ENCODE peak calls at places on chromosomes 13 and 19, in ten cellular contexts. One of them, this sample, is unnamed.

GRCh38 chr13:41995946-41996345 is 35.0 kb upstream of the VWA8 start:
- DNase-seq in tibial nerve: no peak
- DNase-seq in CD8-positive, alpha-beta T cell: no peak
- DNase-seq in Peyer's patch: no peak
- DNase-seq in heart right ventricle: no peak
- DNase-seq in HL-60: peak
- DNase-seq in kidney epithelial cell: peak
- DNase-seq in AG10803: no peak
- DNase-seq in upper lobe of right lung: peak
- DNase-seq in BJ: no peak
- DNase-seq in this sample: peak

GRCh38 chr13:31946091-31946770 is 85.3 kb upstream of the FRY start:
- DNase-seq in heart right ventricle: no peak
- DNase-seq in tibial nerve: no peak
- DNase-seq in Peyer's patch: no peak
- DNase-seq in HL-60: no peak
- DNase-seq in AG10803: peak
- DNase-seq in CD8-positive, alpha-beta T cell: no peak
- DNase-seq in upper lobe of right lung: no peak
- DNase-seq in BJ: peak
- DNase-seq in kidney epithelial cell: no peak
- DNase-seq in this sample: no peak

GRCh38 chr13:40445557-40445990 is 220.9 kb downstream of the FOXO1 start:
- DNase-seq in heart right ventricle: peak
- DNase-seq in HL-60: no peak
- DNase-seq in kidney epithelial cell: peak
- DNase-seq in AG10803: no peak
- DNase-seq in CD8-positive, alpha-beta T cell: no peak
- DNase-seq in BJ: no peak
- DNase-seq in upper lobe of right lung: peak
- DNase-seq in Peyer's patch: peak
- DNase-seq in tibial nerve: no peak
- DNase-seq in this sample: peak

GRCh38 chr13:105338044-105338443 is 1197.4 kb downstream of the EFNB2 start:
- DNase-seq in kidney epithelial cell: no peak
- DNase-seq in tibial nerve: no peak
- DNase-seq in AG10803: peak
- DNase-seq in CD8-positive, alpha-beta T cell: no peak
- DNase-seq in heart right ventricle: no peak
- DNase-seq in upper lobe of right lung: no peak
- DNase-seq in HL-60: no peak
- DNase-seq in Peyer's patch: no peak
- DNase-seq in BJ: no peak
- DNase-seq in this sample: no peak

GRCh38 chr19:56142087-56142787 is 1.1 kb downstream of the ZNF444 start:
- DNase-seq in heart right ventricle: no peak
- DNase-seq in Peyer's patch: peak
- DNase-seq in CD8-positive, alpha-beta T cell: no peak
- DNase-seq in kidney epithelial cell: no peak
- DNase-seq in BJ: no peak
- DNase-seq in HL-60: no peak
- DNase-seq in upper lobe of right lung: peak
- DNase-seq in tibial nerve: no peak
- DNase-seq in AG10803: no peak
- DNase-seq in this sample: no peak

GRCh38 chr19:41927810-41928192 is 448 bp downstream of the ERFL start:
- DNase-seq in kidney epithelial cell: no peak
- DNase-seq in heart right ventricle: no peak
- DNase-seq in upper lobe of right lung: no peak
- DNase-seq in HL-60: no peak
- DNase-seq in Peyer's patch: peak
- DNase-seq in BJ: no peak
- DNase-seq in CD8-positive, alpha-beta T cell: no peak
- DNase-seq in tibial nerve: no peak
- DNase-seq in AG10803: no peak
- DNase-seq in this sample: no peak

GRCh38 chr19:14479985-14480694 is 5.0 kb upstream of the PTGER1 start:
- DNase-seq in heart right ventricle: no peak
- DNase-seq in HL-60: peak
- DNase-seq in kidney epithelial cell: no peak
- DNase-seq in BJ: no peak
- DNase-seq in Peyer's patch: peak
- DNase-seq in upper lobe of right lung: peak
- DNase-seq in CD8-positive, alpha-beta T cell: peak
- DNase-seq in AG10803: no peak
- DNase-seq in tibial nerve: no peak
- DNase-seq in this sample: no peak

GRCh38 chr13:97257800-97258799 is 36.0 kb downstream of the MBNL2 start:
- DNase-seq in BJ: peak
- DNase-seq in heart right ventricle: peak
- DNase-seq in Peyer's patch: no peak
- DNase-seq in upper lobe of right lung: no peak
- DNase-seq in HL-60: no peak
- DNase-seq in tibial nerve: no peak
- DNase-seq in AG10803: peak
- DNase-seq in kidney epithelial cell: peak
- DNase-seq in CD8-positive, alpha-beta T cell: no peak
- DNase-seq in this sample: peak

GRCh38 chr19:16417660-16418596 is 53.8 kb downstream of the EPS15L1 start:
- DNase-seq in AG10803: peak
- DNase-seq in tibial nerve: peak
- DNase-seq in CD8-positive, alpha-beta T cell: peak
- DNase-seq in upper lobe of right lung: peak
- DNase-seq in Peyer's patch: peak
- DNase-seq in BJ: no peak
- DNase-seq in HL-60: peak
- DNase-seq in kidney epithelial cell: no peak
- DNase-seq in heart right ventricle: peak
- DNase-seq in this sample: no peak

GRCh38 chr19:32966750-32967149 is 5.0 kb downstream of the CEP89 start:
- DNase-seq in tibial nerve: no peak
- DNase-seq in upper lobe of right lung: no peak
- DNase-seq in AG10803: no peak
- DNase-seq in Peyer's patch: no peak
- DNase-seq in CD8-positive, alpha-beta T cell: no peak
- DNase-seq in kidney epithelial cell: no peak
- DNase-seq in BJ: no peak
- DNase-seq in heart right ventricle: no peak
- DNase-seq in HL-60: no peak
- DNase-seq in this sample: no peak

GRCh38 chr19:47613165-47614146 is 4.5 kb downstream of the BICRA start:
- DNase-seq in kidney epithelial cell: no peak
- DNase-seq in heart right ventricle: no peak
- DNase-seq in CD8-positive, alpha-beta T cell: no peak
- DNase-seq in AG10803: peak
- DNase-seq in Peyer's patch: no peak
- DNase-seq in upper lobe of right lung: no peak
- DNase-seq in BJ: no peak
- DNase-seq in tibial nerve: no peak
- DNase-seq in HL-60: no peak
- DNase-seq in this sample: peak

GRCh38 chr13:26449063-26449848 is 108.2 kb upstream of the WASF3 start:
- DNase-seq in upper lobe of right lung: no peak
- DNase-seq in BJ: no peak
- DNase-seq in CD8-positive, alpha-beta T cell: no peak
- DNase-seq in kidney epithelial cell: no peak
- DNase-seq in AG10803: peak
- DNase-seq in HL-60: no peak
- DNase-seq in tibial nerve: no peak
- DNase-seq in Peyer's patch: no peak
- DNase-seq in heart right ventricle: no peak
- DNase-seq in this sample: no peak

GRCh38 chr19:58439576-58440554 is at the start of gene ZNF132:
- DNase-seq in HL-60: peak
- DNase-seq in upper lobe of right lung: peak
- DNase-seq in CD8-positive, alpha-beta T cell: peak
- DNase-seq in BJ: peak
- DNase-seq in kidney epithelial cell: peak
- DNase-seq in Peyer's patch: peak
- DNase-seq in tibial nerve: peak
- DNase-seq in AG10803: peak
- DNase-seq in heart right ventricle: peak
- DNase-seq in this sample: peak

GRCh38 chr19:37719111-37719926 is at the start of gene ZNF607:
- DNase-seq in Peyer's patch: peak
- DNase-seq in kidney epithelial cell: peak
- DNase-seq in heart right ventricle: peak
- DNase-seq in upper lobe of right lung: peak
- DNase-seq in HL-60: peak
- DNase-seq in tibial nerve: peak
- DNase-seq in CD8-positive, alpha-beta T cell: peak
- DNase-seq in BJ: peak
- DNase-seq in AG10803: peak
- DNase-seq in this sample: peak

GRCh38 chr13:114222461-114222968 is 12.2 kb upstream of the CDC16 start:
- DNase-seq in Peyer's patch: no peak
- DNase-seq in HL-60: peak
- DNase-seq in BJ: no peak
- DNase-seq in CD8-positive, alpha-beta T cell: no peak
- DNase-seq in tibial nerve: no peak
- DNase-seq in heart right ventricle: no peak
- DNase-seq in kidney epithelial cell: no peak
- DNase-seq in upper lobe of right lung: no peak
- DNase-seq in AG10803: no peak
- DNase-seq in this sample: no peak

GRCh38 chr19:15421726-15422260 is 3.0 kb upstream of the AKAP8L start:
- DNase-seq in HL-60: no peak
- DNase-seq in upper lobe of right lung: no peak
- DNase-seq in Peyer's patch: no peak
- DNase-seq in CD8-positive, alpha-beta T cell: no peak
- DNase-seq in AG10803: no peak
- DNase-seq in heart right ventricle: peak
- DNase-seq in BJ: no peak
- DNase-seq in kidney epithelial cell: no peak
- DNase-seq in tibial nerve: no peak
- DNase-seq in this sample: no peak

GRCh38 chr19:10288662-10289166 is 1.0 kb upstream of the ICAM5 start:
- DNase-seq in upper lobe of right lung: peak
- DNase-seq in Peyer's patch: peak
- DNase-seq in BJ: no peak
- DNase-seq in CD8-positive, alpha-beta T cell: no peak
- DNase-seq in AG10803: no peak
- DNase-seq in heart right ventricle: no peak
- DNase-seq in kidney epithelial cell: no peak
- DNase-seq in HL-60: no peak
- DNase-seq in tibial nerve: no peak
- DNase-seq in this sample: no peak

DNA sequence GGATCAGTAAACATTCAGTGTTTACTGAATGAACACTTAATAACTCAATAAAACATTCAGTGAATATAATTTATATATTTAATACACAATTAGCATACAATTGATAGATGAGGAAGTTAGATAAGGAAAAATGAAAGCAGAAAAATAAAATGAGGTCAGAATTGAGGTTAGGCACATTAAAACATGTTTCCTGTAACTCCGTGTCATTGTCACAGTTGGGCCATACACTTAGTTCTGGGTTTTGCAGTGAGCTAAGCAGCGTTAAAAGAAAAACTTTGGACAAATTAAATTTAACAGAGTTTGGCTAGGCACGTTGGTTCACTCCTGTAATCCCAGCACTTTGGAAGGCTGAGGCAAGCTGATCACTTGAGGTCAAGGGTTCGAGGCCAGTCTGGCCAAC is 71.4 kb downstream of the MIPEP start:
- DNase-seq in CD8-positive, alpha-beta T cell: no peak
- DNase-seq in Peyer's patch: no peak
- DNase-seq in AG10803: no peak
- DNase-seq in BJ: no peak
- DNase-seq in tibial nerve: no peak
- DNase-seq in upper lobe of right lung: no peak
- DNase-seq in heart right ventricle: no peak
- DNase-seq in kidney epithelial cell: no peak
- DNase-seq in HL-60: no peak
- DNase-seq in this sample: no peak
- H3K4me3 ChIP-seq in CD8-positive, alpha-beta T cell: no peak
- H3K4me3 ChIP-seq in Peyer's patch: no peak
- H3K4me3 ChIP-seq in AG10803: no peak
- H3K4me3 ChIP-seq in BJ: no peak
- H3K4me3 ChIP-seq in tibial nerve: no peak
- H3K4me3 ChIP-seq in upper lobe of right lung: no peak
- H3K4me3 ChIP-seq in heart right ventricle: no peak
- H3K4me3 ChIP-seq in kidney epithelial cell: no peak
- H3K4me3 ChIP-seq in HL-60: no peak
- H3K4me3 ChIP-seq in this sample: no peak

GRCh38 chr19:44512326-44513298 is 12.3 kb upstream of the ZNF180 start:
- DNase-seq in tibial nerve: no peak
- DNase-seq in BJ: no peak
- DNase-seq in CD8-positive, alpha-beta T cell: no peak
- DNase-seq in HL-60: peak
- DNase-seq in heart right ventricle: no peak
- DNase-seq in AG10803: peak
- DNase-seq in upper lobe of right lung: no peak
- DNase-seq in Peyer's patch: peak
- DNase-seq in kidney epithelial cell: peak
- DNase-seq in this sample: peak
- TF ChIP-seq CTCF in tibial nerve: no peak
- TF ChIP-seq CTCF in BJ: peak
- TF ChIP-seq CTCF in CD8-positive, alpha-beta T cell: no peak
- TF ChIP-seq CTCF in HL-60: peak
- TF ChIP-seq CTCF in heart right ventricle: peak
- TF ChIP-seq CTCF in AG10803: peak
- TF ChIP-seq CTCF in upper lobe of right lung: peak
- TF ChIP-seq CTCF in Peyer's patch: no peak
- TF ChIP-seq CTCF in kidney epithelial cell: peak
- TF ChIP-seq CTCF in this sample: peak

GRCh38 chr19:35029737-35030256 is 473 bp upstream of the SCN1B start:
- DNase-seq in heart right ventricle: no peak
- DNase-seq in Peyer's patch: no peak
- DNase-seq in BJ: no peak
- DNase-seq in CD8-positive, alpha-beta T cell: no peak
- DNase-seq in upper lobe of right lung: no peak
- DNase-seq in tibial nerve: no peak
- DNase-seq in kidney epithelial cell: no peak
- DNase-seq in HL-60: no peak
- DNase-seq in AG10803: no peak
- DNase-seq in this sample: no peak
- H3K4me3 ChIP-seq in heart right ventricle: peak
- H3K4me3 ChIP-seq in Peyer's patch: no peak
- H3K4me3 ChIP-seq in BJ: peak
- H3K4me3 ChIP-seq in CD8-positive, alpha-beta T cell: peak
- H3K4me3 ChIP-seq in upper lobe of right lung: peak
- H3K4me3 ChIP-seq in tibial nerve: peak
- H3K4me3 ChIP-seq in kidney epithelial cell: peak
- H3K4me3 ChIP-seq in HL-60: peak
- H3K4me3 ChIP-seq in AG10803: peak
- H3K4me3 ChIP-seq in this sample: peak

GRCh38 chr13:65679240-65679639 is 1550.9 kb downstream of the PCDH9 start:
- DNase-seq in BJ: no peak
- DNase-seq in upper lobe of right lung: no peak
- DNase-seq in tibial nerve: no peak
- DNase-seq in CD8-positive, alpha-beta T cell: no peak
- DNase-seq in HL-60: no peak
- DNase-seq in kidney epithelial cell: peak
- DNase-seq in Peyer's patch: no peak
- DNase-seq in AG10803: peak
- DNase-seq in heart right ventricle: no peak
- DNase-seq in this sample: no peak

DNA sequence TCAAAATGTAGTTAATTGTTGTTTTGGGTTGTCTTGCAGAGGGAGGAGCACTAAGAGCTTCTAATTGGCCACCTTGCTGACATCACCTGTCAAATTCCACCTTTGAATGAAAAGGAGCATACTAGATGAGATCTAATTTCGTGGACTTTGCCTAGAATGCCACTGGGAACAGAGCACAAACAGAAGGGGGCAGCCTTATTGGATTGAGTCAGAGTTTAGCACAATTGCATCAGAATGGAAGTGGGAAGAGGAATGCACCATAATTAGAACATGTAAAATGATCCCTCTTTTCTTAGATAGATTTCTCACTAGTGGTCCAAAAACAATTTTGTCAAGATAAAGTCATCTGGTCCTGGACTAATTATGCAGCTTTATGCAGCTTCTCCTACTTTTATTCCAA is 1552.2 kb downstream of the PCDH9 start:
- DNase-seq in CD8-positive, alpha-beta T cell: no peak
- DNase-seq in AG10803: peak
- DNase-seq in Peyer's patch: no peak
- DNase-seq in HL-60: no peak
- DNase-seq in heart right ventricle: no peak
- DNase-seq in tibial nerve: no peak
- DNase-seq in upper lobe of right lung: no peak
- DNase-seq in BJ: no peak
- DNase-seq in kidney epithelial cell: no peak
- DNase-seq in this sample: no peak
- TF ChIP-seq CTCF in CD8-positive, alpha-beta T cell: no peak
- TF ChIP-seq CTCF in AG10803: peak
- TF ChIP-seq CTCF in Peyer's patch: no peak
- TF ChIP-seq CTCF in HL-60: no peak
- TF ChIP-seq CTCF in heart right ventricle: no peak
- TF ChIP-seq CTCF in tibial nerve: no peak
- TF ChIP-seq CTCF in upper lobe of right lung: no peak
- TF ChIP-seq CTCF in BJ: peak
- TF ChIP-seq CTCF in kidney epithelial cell: no peak
- TF ChIP-seq CTCF in this sample: no peak

This sample was measured in astrocyte of the cerebellum.